ENCODE peak calls at places on chromosomes 6 and 20, in six cellular contexts. One of them, this sample, is unnamed.

GRCh38 chr6:146200136-146200708 is 171.4 kb downstream of the GRM1 start:
- DNase-seq in esophagus muscularis mucosa: no peak
- DNase-seq in iPS-NIHi11: no peak
- DNase-seq in GM04504: peak; percentile 3
- DNase-seq in CD4-positive, alpha-beta T cell: no peak
- DNase-seq in stimulated activated CD4-positive, alpha-beta T cell treated with anti-CD3 and anti-CD28 coated beads, Interleukin-1b, Interleukin-23, amount 100 ng/mL, for 24 hours: no peak
- DNase-seq in this sample: no peak

GRCh38 chr6:120903836-120904235 is 430.4 kb downstream of the TBC1D32 start:
- DNase-seq in esophagus muscularis mucosa: no peak
- DNase-seq in iPS-NIHi11: no peak
- DNase-seq in GM04504: no peak
- DNase-seq in CD4-positive, alpha-beta T cell: no peak
- DNase-seq in stimulated activated CD4-positive, alpha-beta T cell treated with anti-CD3 and anti-CD28 coated beads, Interleukin-1b, Interleukin-23, amount 100 ng/mL, for 24 hours: no peak
- DNase-seq in this sample: no peak

GRCh38 chr6:147709396-147710272 is 201.1 kb downstream of the SAMD5 start:
- DNase-seq in esophagus muscularis mucosa: no peak
- DNase-seq in iPS-NIHi11: no peak
- DNase-seq in GM04504: no peak
- DNase-seq in CD4-positive, alpha-beta T cell: no peak
- DNase-seq in stimulated activated CD4-positive, alpha-beta T cell treated with anti-CD3 and anti-CD28 coated beads, Interleukin-1b, Interleukin-23, amount 100 ng/mL, for 24 hours: no peak
- DNase-seq in this sample: no peak

GRCh38 chr20:30912006-30912660 is 345.3 kb upstream of the DEFB115 start:
- DNase-seq in esophagus muscularis mucosa: no peak
- DNase-seq in iPS-NIHi11: peak; percentile 16
- DNase-seq in GM04504: no peak
- DNase-seq in CD4-positive, alpha-beta T cell: no peak
- DNase-seq in stimulated activated CD4-positive, alpha-beta T cell treated with anti-CD3 and anti-CD28 coated beads, Interleukin-1b, Interleukin-23, amount 100 ng/mL, for 24 hours: no peak
- DNase-seq in this sample: no peak

GRCh38 chr6:24936641-24937317 is 1.0 kb upstream of the RIPOR2 start:
- DNase-seq in esophagus muscularis mucosa: no peak
- DNase-seq in iPS-NIHi11: no peak
- DNase-seq in GM04504: no peak
- DNase-seq in CD4-positive, alpha-beta T cell: peak; percentile 61
- DNase-seq in stimulated activated CD4-positive, alpha-beta T cell treated with anti-CD3 and anti-CD28 coated beads, Interleukin-1b, Interleukin-23, amount 100 ng/mL, for 24 hours: no peak
- DNase-seq in this sample: no peak

GRCh38 chr6:121770943-121771342 is 335.5 kb downstream of the GJA1 start:
- DNase-seq in esophagus muscularis mucosa: no peak
- DNase-seq in iPS-NIHi11: no peak
- DNase-seq in GM04504: no peak
- DNase-seq in CD4-positive, alpha-beta T cell: no peak
- DNase-seq in stimulated activated CD4-positive, alpha-beta T cell treated with anti-CD3 and anti-CD28 coated beads, Interleukin-1b, Interleukin-23, amount 100 ng/mL, for 24 hours: no peak
- DNase-seq in this sample: no peak

GRCh38 chr6:158037771-158038170 is 56.1 kb downstream of the SYNJ2 start:
- DNase-seq in esophagus muscularis mucosa: no peak
- DNase-seq in iPS-NIHi11: no peak
- DNase-seq in GM04504: no peak
- DNase-seq in CD4-positive, alpha-beta T cell: no peak
- DNase-seq in stimulated activated CD4-positive, alpha-beta T cell treated with anti-CD3 and anti-CD28 coated beads, Interleukin-1b, Interleukin-23, amount 100 ng/mL, for 24 hours: no peak
- DNase-seq in this sample: no peak

GRCh38 chr6:154591220-154591619 is 80.7 kb upstream of the CNKSR3 start:
- DNase-seq in esophagus muscularis mucosa: no peak
- DNase-seq in iPS-NIHi11: no peak
- DNase-seq in GM04504: no peak
- DNase-seq in CD4-positive, alpha-beta T cell: no peak
- DNase-seq in stimulated activated CD4-positive, alpha-beta T cell treated with anti-CD3 and anti-CD28 coated beads, Interleukin-1b, Interleukin-23, amount 100 ng/mL, for 24 hours: no peak
- DNase-seq in this sample: no peak

GRCh38 chr20:53276143-53276542 is 304.0 kb downstream of the TSHZ2 start:
- DNase-seq in esophagus muscularis mucosa: no peak
- DNase-seq in iPS-NIHi11: no peak
- DNase-seq in GM04504: no peak
- DNase-seq in CD4-positive, alpha-beta T cell: no peak
- DNase-seq in stimulated activated CD4-positive, alpha-beta T cell treated with anti-CD3 and anti-CD28 coated beads, Interleukin-1b, Interleukin-23, amount 100 ng/mL, for 24 hours: no peak
- DNase-seq in this sample: no peak

GRCh38 chr6:159094444-159095252 is 49.9 kb upstream of the TAGAP start:
- DNase-seq in esophagus muscularis mucosa: no peak
- DNase-seq in iPS-NIHi11: no peak
- DNase-seq in GM04504: no peak
- DNase-seq in CD4-positive, alpha-beta T cell: peak; percentile 36
- DNase-seq in stimulated activated CD4-positive, alpha-beta T cell treated with anti-CD3 and anti-CD28 coated beads, Interleukin-1b, Interleukin-23, amount 100 ng/mL, for 24 hours: no peak
- DNase-seq in this sample: peak; percentile 65

This sample was measured in GM12892.